ENCODE peak calls at places on chromosomes 3 and 15, in four cellular contexts. J, Q, W and L are unnamed samples.

GRCh38 chr3:191362524-191363090 is 32.3 kb upstream of the UTS2B start:
- DNase-seq in J (no peak), Q (no peak), W (no peak), L (no peak)

GRCh38 chr3:183537295-183537730 is 18.2 kb downstream of the KLHL6 start:
- DNase-seq in J (no peak), Q (no peak), W (peak; percentile 22), L (no peak)

GRCh38 chr15:35312355-35312754 is 227.3 kb upstream of the NANOGP8 start:
- DNase-seq in J (no peak), Q (no peak), W (no peak), L (no peak)

GRCh38 chr15:70576683-70577082 is 186.7 kb downstream of the UACA start:
- DNase-seq in J (no peak), Q (no peak), W (no peak), L (no peak)

GRCh38 chr3:24167468-24167867 is 222.4 kb downstream of the NR1D2 start:
- DNase-seq in J (no peak), Q (no peak), W (no peak), L (no peak)

GRCh38 chr3:154188846-154189245 is 67.7 kb downstream of the ARHGEF26 start:
- DNase-seq in J (no peak), Q (no peak), W (no peak), L (no peak)

GRCh38 chr3:9151240-9151639 is 98.2 kb downstream of the SRGAP3 start:
- DNase-seq in J (no peak), Q (no peak), W (no peak), L (no peak)

GRCh38 chr15:31297880-31298456 is 28.7 kb upstream of the KLF13 start:
- DNase-seq in J (peak; percentile 32), Q (no peak), W (no peak), L (no peak)

GRCh38 chr15:96334017-96334704 is 3.7 kb downstream of the NR2F2 start:
- DNase-seq in J (peak; percentile 30), Q (no peak), W (no peak), L (no peak)